ENCODE peak calls at places on chromosomes 5 and 9, in five cellular contexts. One of them, this sample, is unnamed.

GRCh38 chr9:123438321-123438720 is 82.3 kb downstream of the CRB2 start:
- DNase-seq in A549: no peak
- DNase-seq in stimulated activated CD4-positive, alpha-beta T cell treated with anti-CD3 and anti-CD28 coated beads, TNF-alpha, amount 100 ng/mL, for 24 hours: no peak
- DNase-seq in germinal center: no peak
- DNase-seq in GM10248: no peak
- DNase-seq in this sample: no peak

GRCh38 chr5:120304653-120305052 is 159.4 kb upstream of the PRR16 start:
- DNase-seq in GM10248: no peak
- DNase-seq in stimulated activated CD4-positive, alpha-beta T cell treated with anti-CD3 and anti-CD28 coated beads, TNF-alpha, amount 100 ng/mL, for 24 hours: no peak
- DNase-seq in A549: no peak
- DNase-seq in germinal center: no peak
- DNase-seq in this sample: no peak

GRCh38 chr9:110069326-110070248 is 138.4 kb downstream of the C9orf152 start:
- DNase-seq in GM10248: no peak
- DNase-seq in germinal center: no peak
- DNase-seq in A549: no peak
- DNase-seq in stimulated activated CD4-positive, alpha-beta T cell treated with anti-CD3 and anti-CD28 coated beads, TNF-alpha, amount 100 ng/mL, for 24 hours: no peak
- DNase-seq in this sample: no peak

GRCh38 chr5:154309361-154309725 is 118.8 kb downstream of the GALNT10 start:
- DNase-seq in stimulated activated CD4-positive, alpha-beta T cell treated with anti-CD3 and anti-CD28 coated beads, TNF-alpha, amount 100 ng/mL, for 24 hours: no peak
- DNase-seq in GM10248: no peak
- DNase-seq in germinal center: no peak
- DNase-seq in A549: no peak
- DNase-seq in this sample: no peak

GRCh38 chr9:13804532-13804931 is 509.4 kb downstream of the NFIB start:
- DNase-seq in A549: no peak
- DNase-seq in stimulated activated CD4-positive, alpha-beta T cell treated with anti-CD3 and anti-CD28 coated beads, TNF-alpha, amount 100 ng/mL, for 24 hours: no peak
- DNase-seq in GM10248: no peak
- DNase-seq in germinal center: no peak
- DNase-seq in this sample: no peak

GRCh38 chr9:137590469-137591383 is at the start of gene ZMYND19:
- DNase-seq in A549: peak; percentile 94
- DNase-seq in GM10248: peak; percentile 100
- DNase-seq in stimulated activated CD4-positive, alpha-beta T cell treated with anti-CD3 and anti-CD28 coated beads, TNF-alpha, amount 100 ng/mL, for 24 hours: peak; percentile 84
- DNase-seq in germinal center: peak; percentile 100
- DNase-seq in this sample: peak; percentile 92

GRCh38 chr5:172115541-172115982 is 72.5 kb downstream of the STK10 start:
- DNase-seq in GM10248: no peak
- DNase-seq in A549: no peak
- DNase-seq in germinal center: no peak
- DNase-seq in stimulated activated CD4-positive, alpha-beta T cell treated with anti-CD3 and anti-CD28 coated beads, TNF-alpha, amount 100 ng/mL, for 24 hours: no peak
- DNase-seq in this sample: no peak

GRCh38 chr5:59542841-59543825 is 350.4 kb downstream of the PDE4D start:
- DNase-seq in GM10248: no peak
- DNase-seq in A549: no peak
- DNase-seq in stimulated activated CD4-positive, alpha-beta T cell treated with anti-CD3 and anti-CD28 coated beads, TNF-alpha, amount 100 ng/mL, for 24 hours: no peak
- DNase-seq in germinal center: no peak
- DNase-seq in this sample: no peak

GRCh38 chr9:136116360-136117098 is 2.1 kb downstream of the TMEM250 start:
- DNase-seq in germinal center: no peak
- DNase-seq in GM10248: no peak
- DNase-seq in stimulated activated CD4-positive, alpha-beta T cell treated with anti-CD3 and anti-CD28 coated beads, TNF-alpha, amount 100 ng/mL, for 24 hours: no peak
- DNase-seq in A549: no peak
- DNase-seq in this sample: no peak

GRCh38 chr5:27325513-27325912 is 287.1 kb upstream of the CDH9 start:
- DNase-seq in A549: no peak
- DNase-seq in germinal center: no peak
- DNase-seq in GM10248: no peak
- DNase-seq in stimulated activated CD4-positive, alpha-beta T cell treated with anti-CD3 and anti-CD28 coated beads, TNF-alpha, amount 100 ng/mL, for 24 hours: no peak
- DNase-seq in this sample: no peak

GRCh38 chr9:93267681-93268505 is 84.0 kb downstream of the WNK2 start:
- DNase-seq in A549: no peak
- DNase-seq in stimulated activated CD4-positive, alpha-beta T cell treated with anti-CD3 and anti-CD28 coated beads, TNF-alpha, amount 100 ng/mL, for 24 hours: no peak
- DNase-seq in germinal center: no peak
- DNase-seq in GM10248: no peak
- DNase-seq in this sample: no peak

GRCh38 chr5:141483842-141484241 is 988 bp upstream of the PCDHGC4 start:
- DNase-seq in germinal center: no peak
- DNase-seq in GM10248: no peak
- DNase-seq in stimulated activated CD4-positive, alpha-beta T cell treated with anti-CD3 and anti-CD28 coated beads, TNF-alpha, amount 100 ng/mL, for 24 hours: no peak
- DNase-seq in A549: no peak
- DNase-seq in this sample: no peak

GRCh38 chr5:137700282-137700680 is 35.6 kb downstream of the KLHL3 start:
- DNase-seq in germinal center: no peak
- DNase-seq in stimulated activated CD4-positive, alpha-beta T cell treated with anti-CD3 and anti-CD28 coated beads, TNF-alpha, amount 100 ng/mL, for 24 hours: no peak
- DNase-seq in A549: no peak
- DNase-seq in GM10248: no peak
- DNase-seq in this sample: no peak

This sample was measured in GM06990.